ENCODE peak calls at places on chromosomes 2 and 18, in five cellular contexts. B is astrocyte of the spinal cord; M is mesenchymal stem cell; E is anterior cingulate cortex; J is CD8-positive, alpha-beta memory T cell. Y is an unnamed sample.

GRCh38 chr2:20071397-20072383 is 20.3 kb upstream of the LAPTM4A start:
- DNase-seq in J (no peak), B (peak), E (no peak), M (peak), Y (peak)

GRCh38 chr18:13382990-13383821 is 164.6 kb downstream of the LDLRAD4 start:
- DNase-seq in E (no peak), B (no peak), J (no peak), M (no peak), Y (no peak)

GRCh38 chr2:232632904-232633412 is 446 bp upstream of the EFHD1 start:
- DNase-seq in E (peak), J (peak), M (peak), B (peak), Y (peak)

GRCh38 chr2:71842744-71843143 is 304.9 kb downstream of the CYP26B1 start:
- DNase-seq in E (no peak), J (no peak), M (no peak), B (no peak), Y (no peak)

GRCh38 chr2:230931556-230932231 is 6.7 kb upstream of the GPR55 start:
- DNase-seq in E (no peak), B (no peak), M (no peak), J (no peak), Y (no peak)

GRCh38 chr2:39476524-39476923 is 39.4 kb upstream of the MAP4K3 start:
- DNase-seq in M (no peak), E (no peak), B (no peak), J (no peak), Y (no peak)

GRCh38 chr2:223696719-223697118 is 94.6 kb upstream of the SCG2 start:
- DNase-seq in E (no peak), J (no peak), M (peak), B (peak), Y (no peak)

GRCh38 chr2:135202751-135203150 is 150.7 kb downstream of the RAB3GAP1 start:
- DNase-seq in E (no peak), B (no peak), M (peak), J (no peak), Y (no peak)

GRCh38 chr2:15539999-15540398 is 21.1 kb downstream of the NBAS start:
- DNase-seq in E (no peak), M (no peak), J (no peak), B (no peak), Y (no peak)

GRCh38 chr2:224062481-224063307 is 23.6 kb upstream of the SERPINE2 start:
- DNase-seq in B (no peak), M (peak), J (no peak), E (no peak), Y (no peak)

GRCh38 chr2:158127380-158127804 is 25.7 kb downstream of the UPP2 start:
- DNase-seq in E (no peak), J (no peak), M (no peak), B (no peak), Y (no peak)

GRCh38 chr2:191917430-191917881 is 70.6 kb upstream of the CAVIN2 start:
- DNase-seq in M (no peak), B (no peak), J (no peak), E (no peak), Y (no peak)

GRCh38 chr18:22057908-22058527 is 111.4 kb upstream of the GATA6 start:
- DNase-seq in B (no peak), M (peak), J (no peak), E (no peak), Y (no peak)

GRCh38 chr2:149650006-149650405 is 62.4 kb upstream of the MMADHC start:
- DNase-seq in M (peak), J (no peak), B (no peak), E (no peak), Y (no peak)

GRCh38 chr2:131588152-131588873 is 60.6 kb downstream of the CCDC74A start:
- DNase-seq in J (no peak), M (no peak), B (no peak), E (no peak), Y (no peak)

GRCh38 chr2:127597984-127598380 is 48.0 kb upstream of the GPR17 start:
- DNase-seq in B (peak), E (no peak), J (no peak), M (peak), Y (no peak)

GRCh38 chr18:36534154-36534688 is 236.7 kb downstream of the FHOD3 start:
- DNase-seq in B (peak), M (no peak), J (no peak), E (no peak), Y (no peak)

GRCh38 chr2:44324971-44325426 is 36.3 kb downstream of the PREPL start:
- DNase-seq in M (peak), B (peak), J (no peak), E (no peak), Y (peak)

GRCh38 chr2:151049746-151050145 is 211.9 kb downstream of the RBM43 start:
- DNase-seq in J (no peak), M (peak), B (peak), E (no peak), Y (no peak)

GRCh38 chr18:70998490-70998889 is 709.6 kb downstream of the SOCS6 start:
- DNase-seq in E (no peak), B (no peak), M (no peak), J (no peak), Y (no peak)

GRCh38 chr2:64201086-64201627 is 56.9 kb upstream of the PELI1 start:
- DNase-seq in B (no peak), M (peak), J (no peak), E (no peak), Y (no peak)

GRCh38 chr2:233036162-233036838 is 3.8 kb downstream of the NEU2 start:
- DNase-seq in J (no peak), B (no peak), E (no peak), M (no peak), Y (no peak)

GRCh38 chr2:181456660-181457120 is 496 bp upstream of the ITGA4 start:
- DNase-seq in M (peak), B (no peak), E (no peak), J (peak), Y (peak)

GRCh38 chr2:151260492-151261239 is 997 bp downstream of the RBM43 start:
- DNase-seq in E (no peak), J (no peak), M (no peak), B (peak), Y (no peak)

GRCh38 chr2:207640661-207641060 is 15.5 kb upstream of the METTL21A start:
- DNase-seq in B (no peak), M (no peak), E (no peak), J (no peak), Y (no peak)

GRCh38 chr2:96267159-96267971 is 1.3 kb downstream of the CIAO1 start:
- DNase-seq in B (peak), M (peak), E (no peak), J (peak), Y (no peak)

Y was measured in left ventricle myocardium inferior.